ENCODE peak calls at places on chromosomes 1 and 21, in seven cellular contexts. T is lower lobe of right lung; R is nephron progenitor cell; M is GF-D8; U is effector CD4-positive, alpha-beta T cell; W is NCI-H1436 treated with DMSO at 0.1 percent for 48 hours; S is HEK293T. D is an unnamed sample.
A peak's percentile ranks its signal among the peaks of the same experiment; 100 is the strongest.

GRCh38 chr1:157163273-157164127 is 25.3 kb upstream of the ETV3 start:
- DNase-seq in T (peak; percentile 68), R (peak; percentile 90), M (no peak), U (peak; percentile 62), W (no peak), S (peak; percentile 88), D (peak; percentile 48)

GRCh38 chr21:25809013-25809412 is 74.2 kb downstream of the GABPA start:
- DNase-seq in T (no peak), R (no peak), M (no peak), U (no peak), W (no peak), S (no peak), D (no peak)

GRCh38 chr1:25003457-25004190 is 73.5 kb upstream of the RUNX3 start:
- DNase-seq in T (no peak), R (no peak), M (no peak), U (no peak), W (no peak), S (no peak), D (no peak)

GRCh38 chr1:175155936-175156335 is 36.6 kb downstream of the KIAA0040 start:
- DNase-seq in T (no peak), R (no peak), M (no peak), U (no peak), W (no peak), S (no peak), D (no peak)

GRCh38 chr1:226590626-226591025 is 42.1 kb downstream of the STUM start:
- DNase-seq in T (no peak), R (no peak), M (no peak), U (no peak), W (no peak), S (no peak), D (no peak)

GRCh38 chr1:105027838-105028471 is 1278.3 kb downstream of the AMY1C start:
- DNase-seq in T (no peak), R (no peak), M (no peak), U (no peak), W (no peak), S (no peak), D (no peak)

GRCh38 chr1:190328361-190328760 is 149.3 kb downstream of the BRINP3 start:
- DNase-seq in T (no peak), R (no peak), M (no peak), U (no peak), W (no peak), S (no peak), D (no peak)

GRCh38 chr1:6210606-6211355 is 4.9 kb downstream of the RNF207 start:
- DNase-seq in T (no peak), R (no peak), M (no peak), U (no peak), W (no peak), S (no peak), D (no peak)

GRCh38 chr1:14039894-14040430 is 340.0 kb downstream of the PRDM2 start:
- DNase-seq in T (no peak), R (no peak), M (no peak), U (no peak), W (no peak), S (no peak), D (no peak)

GRCh38 chr1:112536561-112536960 is 27.8 kb downstream of the WNT2B start:
- DNase-seq in T (no peak), R (no peak), M (no peak), U (no peak), W (no peak), S (no peak), D (no peak)

GRCh38 chr1:190104959-190105358 is 372.7 kb downstream of the BRINP3 start:
- DNase-seq in T (no peak), R (no peak), M (no peak), U (no peak), W (no peak), S (no peak), D (no peak)

GRCh38 chr1:167628754-167629515 is 1.1 kb upstream of the RCSD1 start:
- DNase-seq in T (no peak), R (no peak), M (no peak), U (no peak), W (no peak), S (no peak), D (no peak)

GRCh38 chr1:50978144-50978851 is 8.3 kb downstream of the CDKN2C start:
- DNase-seq in T (peak; percentile 65), R (peak; percentile 57), M (peak; percentile 43), U (no peak), W (no peak), S (peak; percentile 61), D (peak; percentile 79)

GRCh38 chr1:22711591-22712501 is 1.2 kb downstream of the EPHB2 start:
- DNase-seq in T (no peak), R (peak; percentile 30), M (no peak), U (no peak), W (no peak), S (no peak), D (no peak)

GRCh38 chr1:18875107-18875795 is 15.8 kb upstream of the TAS1R2 start:
- DNase-seq in T (peak; percentile 84), R (peak; percentile 95), M (no peak), U (peak; percentile 50), W (no peak), S (peak; percentile 89), D (peak; percentile 70)

GRCh38 chr1:91523462-91523861 is 22.8 kb downstream of the CDC7 start:
- DNase-seq in T (no peak), R (no peak), M (no peak), U (no peak), W (no peak), S (no peak), D (no peak)

GRCh38 chr1:234537236-234537635 is 58.3 kb upstream of the TARBP1 start:
- DNase-seq in T (no peak), R (no peak), M (no peak), U (no peak), W (no peak), S (no peak), D (no peak)

GRCh38 chr1:40662864-40663263 is 2.6 kb downstream of the RIMS3 start:
- DNase-seq in T (no peak), R (no peak), M (no peak), U (no peak), W (no peak), S (no peak), D (no peak)

GRCh38 chr1:162541619-162542141 is 19.8 kb upstream of the UAP1 start:
- DNase-seq in T (no peak), R (no peak), M (no peak), U (no peak), W (no peak), S (no peak), D (no peak)

GRCh38 chr1:199089393-199090122 is 450.7 kb downstream of the PTPRC start:
- DNase-seq in T (no peak), R (no peak), M (peak; percentile 72), U (peak; percentile 12), W (no peak), S (no peak), D (no peak)

GRCh38 chr1:101073836-101074235 is 48.3 kb upstream of the DPH5 start:
- DNase-seq in T (no peak), R (no peak), M (no peak), U (no peak), W (no peak), S (no peak), D (no peak)

GRCh38 chr1:218953448-218953847 is 220.2 kb upstream of the LYPLAL1 start:
- DNase-seq in T (no peak), R (no peak), M (no peak), U (no peak), W (no peak), S (no peak), D (no peak)

GRCh38 chr1:77143529-77144121 is 75.6 kb downstream of the PIGK start:
- DNase-seq in T (no peak), R (no peak), M (no peak), U (no peak), W (no peak), S (no peak), D (no peak)

GRCh38 chr1:67735806-67736627 is 51.0 kb downstream of the GADD45A start:
- DNase-seq in T (peak; percentile 55), R (peak; percentile 9), M (no peak), U (no peak), W (no peak), S (no peak), D (no peak)

GRCh38 chr1:39689214-39689613 is 2.0 kb downstream of the HPCAL4 start:
- DNase-seq in T (no peak), R (no peak), M (no peak), U (no peak), W (no peak), S (no peak), D (no peak)

GRCh38 chr1:70465911-70466310 is 54.8 kb downstream of the CTH start:
- DNase-seq in T (no peak), R (no peak), M (no peak), U (no peak), W (no peak), S (no peak), D (no peak)

GRCh38 chr1:213989071-213989739 is 1.4 kb downstream of the PROX1 start:
- DNase-seq in T (no peak), R (peak; percentile 50), M (no peak), U (no peak), W (no peak), S (no peak), D (peak; percentile 55)

GRCh38 chr1:48670234-48671020 is 106.3 kb downstream of the BEND5 start:
- DNase-seq in T (no peak), R (no peak), M (no peak), U (no peak), W (no peak), S (no peak), D (no peak)

GRCh38 chr21:25938673-25939395 is 204.1 kb downstream of the GABPA start:
- DNase-seq in T (no peak), R (no peak), M (no peak), U (no peak), W (no peak), S (no peak), D (no peak)

GRCh38 chr1:9289724-9290493 is 2.8 kb upstream of the SPSB1 start:
- DNase-seq in T (no peak), R (no peak), M (no peak), U (no peak), W (no peak), S (no peak), D (no peak)

GRCh38 chr21:29486306-29486705 is 187.6 kb downstream of the BACH1 start:
- DNase-seq in T (no peak), R (no peak), M (no peak), U (no peak), W (no peak), S (no peak), D (no peak)

GRCh38 chr1:157497987-157498781 is 54.1 kb downstream of the FCRL5 start:
- DNase-seq in T (no peak), R (no peak), M (no peak), U (no peak), W (no peak), S (no peak), D (no peak)

GRCh38 chr1:53410100-53410541 is 49.1 kb upstream of the DMRTB1 start:
- DNase-seq in T (no peak), R (peak; percentile 37), M (no peak), U (peak; percentile 34), W (no peak), S (peak; percentile 28), D (no peak)

GRCh38 chr1:226405411-226405988 is 2.4 kb downstream of the PARP1 start:
- DNase-seq in T (no peak), R (no peak), M (peak; percentile 39), U (no peak), W (no peak), S (no peak), D (no peak)